ENCODE peak calls at places on chromosome 21, in six cellular contexts. One of them, this sample, is unnamed. For H3K4me1, the result is how much of the 10 kb centered on the place peaks cover.

GRCh38 chr21:31205412-31205811 is 138.6 kb downstream of the TIAM1 start:
- DNase-seq in cardiac muscle cell: no peak
- DNase-seq in heart left ventricle: no peak
- DNase-seq in uterus: no peak
- DNase-seq in small intestine: no peak
- DNase-seq in OCI-LY7: no peak
- DNase-seq in this sample: no peak

GRCh38 chr21:23861908-23862504 is 1745.3 kb downstream of the MRPL39 start:
- DNase-seq in heart left ventricle: no peak
- DNase-seq in cardiac muscle cell: no peak
- DNase-seq in OCI-LY7: no peak
- DNase-seq in small intestine: no peak
- DNase-seq in uterus: no peak
- DNase-seq in this sample: no peak

GRCh38 chr21:16116798-16117197 is 387.0 kb downstream of the USP25 start:
- DNase-seq in heart left ventricle: no peak
- DNase-seq in OCI-LY7: no peak
- DNase-seq in small intestine: no peak
- DNase-seq in uterus: no peak
- DNase-seq in cardiac muscle cell: no peak
- DNase-seq in this sample: no peak

GRCh38 chr21:35575280-35575915 is 484.9 kb downstream of the SETD4 start:
- DNase-seq in OCI-LY7: no peak
- DNase-seq in cardiac muscle cell: no peak
- DNase-seq in small intestine: no peak
- DNase-seq in uterus: no peak
- DNase-seq in heart left ventricle: no peak
- DNase-seq in this sample: no peak

GRCh38 chr21:36749935-36750578 is 51.1 kb downstream of the SIM2 start:
- DNase-seq in uterus: no peak
- DNase-seq in heart left ventricle: no peak
- DNase-seq in cardiac muscle cell: peak
- DNase-seq in OCI-LY7: no peak
- DNase-seq in small intestine: no peak
- DNase-seq in this sample: no peak

GRCh38 chr21:44758781-44759627 is 42.6 kb downstream of the UBE2G2 start:
- DNase-seq in OCI-LY7: no peak
- DNase-seq in heart left ventricle: no peak
- DNase-seq in uterus: no peak
- DNase-seq in cardiac muscle cell: no peak
- DNase-seq in small intestine: no peak
- DNase-seq in this sample: no peak

GRCh38 chr21:27146268-27146667 is 179.4 kb upstream of the ADAMTS5 start:
- DNase-seq in OCI-LY7: no peak
- DNase-seq in cardiac muscle cell: no peak
- DNase-seq in uterus: no peak
- DNase-seq in small intestine: no peak
- DNase-seq in heart left ventricle: no peak
- DNase-seq in this sample: no peak

GRCh38 chr21:45289134-45289533 is 1.4 kb upstream of the POFUT2 start:
- DNase-seq in uterus: no peak
- DNase-seq in cardiac muscle cell: no peak
- DNase-seq in small intestine: no peak
- DNase-seq in OCI-LY7: no peak
- DNase-seq in heart left ventricle: no peak
- DNase-seq in this sample: no peak

GRCh38 chr21:21019681-21020080 is 21.5 kb downstream of the NCAM2 start:
- DNase-seq in OCI-LY7: no peak
- DNase-seq in small intestine: no peak
- DNase-seq in heart left ventricle: no peak
- DNase-seq in cardiac muscle cell: peak
- DNase-seq in uterus: no peak
- DNase-seq in this sample: no peak

GRCh38 chr21:34129971-34130597 is 56.7 kb downstream of the MRPS6 start:
- DNase-seq in cardiac muscle cell: peak
- DNase-seq in uterus: no peak
- DNase-seq in small intestine: no peak
- DNase-seq in heart left ventricle: no peak
- DNase-seq in OCI-LY7: peak
- DNase-seq in this sample: no peak

GRCh38 chr21:45187646-45188045 is 100.0 kb downstream of the POFUT2 start:
- DNase-seq in OCI-LY7: peak
- DNase-seq in uterus: no peak
- DNase-seq in cardiac muscle cell: no peak
- DNase-seq in small intestine: no peak
- DNase-seq in heart left ventricle: no peak
- DNase-seq in this sample: no peak

GRCh38 chr21:26572668-26573381 is at the start of gene CYYR1:
- DNase-seq in OCI-LY7: no peak
- DNase-seq in cardiac muscle cell: peak
- DNase-seq in heart left ventricle: peak
- DNase-seq in small intestine: no peak
- DNase-seq in uterus: no peak
- DNase-seq in this sample: peak

GRCh38 chr21:34345091-34345871 is 18.5 kb upstream of the KCNE2 start:
- DNase-seq in OCI-LY7: no peak
- DNase-seq in cardiac muscle cell: no peak
- DNase-seq in small intestine: no peak
- DNase-seq in heart left ventricle: peak
- DNase-seq in uterus: no peak
- DNase-seq in this sample: no peak

GRCh38 chr21:15601390-15601789 is 128.4 kb upstream of the USP25 start:
- DNase-seq in heart left ventricle: no peak
- DNase-seq in cardiac muscle cell: no peak
- DNase-seq in small intestine: no peak
- DNase-seq in OCI-LY7: no peak
- DNase-seq in uterus: no peak
- DNase-seq in this sample: no peak

GRCh38 chr21:31714741-31715365 is 17.1 kb downstream of the SCAF4 start:
- DNase-seq in OCI-LY7: no peak
- DNase-seq in cardiac muscle cell: no peak
- DNase-seq in heart left ventricle: no peak
- DNase-seq in uterus: no peak
- DNase-seq in small intestine: no peak
- DNase-seq in this sample: no peak

GRCh38 chr21:45496151-45496967 is 45.9 kb downstream of the SLC19A1 start:
- DNase-seq in OCI-LY7: no peak
- DNase-seq in small intestine: no peak
- DNase-seq in heart left ventricle: no peak
- DNase-seq in uterus: no peak
- DNase-seq in cardiac muscle cell: no peak
- DNase-seq in this sample: peak

GRCh38 chr21:33682992-33683627 is 40.8 kb downstream of the ITSN1 start:
- DNase-seq in small intestine: no peak
- DNase-seq in OCI-LY7: no peak
- DNase-seq in cardiac muscle cell: peak
- DNase-seq in uterus: no peak
- DNase-seq in heart left ventricle: no peak
- DNase-seq in this sample: no peak

GRCh38 chr21:41836166-41837015 is 42.8 kb downstream of the PRDM15 start:
- DNase-seq in cardiac muscle cell: no peak
- DNase-seq in small intestine: no peak
- DNase-seq in uterus: no peak
- DNase-seq in heart left ventricle: no peak
- DNase-seq in OCI-LY7: peak
- DNase-seq in this sample: no peak

GRCh38 chr21:44853601-44854390 is 19.7 kb downstream of the PTTG1IP start:
- DNase-seq in uterus: no peak
- DNase-seq in small intestine: peak
- DNase-seq in OCI-LY7: no peak
- DNase-seq in heart left ventricle: peak
- DNase-seq in cardiac muscle cell: no peak
- DNase-seq in this sample: no peak

DNA sequence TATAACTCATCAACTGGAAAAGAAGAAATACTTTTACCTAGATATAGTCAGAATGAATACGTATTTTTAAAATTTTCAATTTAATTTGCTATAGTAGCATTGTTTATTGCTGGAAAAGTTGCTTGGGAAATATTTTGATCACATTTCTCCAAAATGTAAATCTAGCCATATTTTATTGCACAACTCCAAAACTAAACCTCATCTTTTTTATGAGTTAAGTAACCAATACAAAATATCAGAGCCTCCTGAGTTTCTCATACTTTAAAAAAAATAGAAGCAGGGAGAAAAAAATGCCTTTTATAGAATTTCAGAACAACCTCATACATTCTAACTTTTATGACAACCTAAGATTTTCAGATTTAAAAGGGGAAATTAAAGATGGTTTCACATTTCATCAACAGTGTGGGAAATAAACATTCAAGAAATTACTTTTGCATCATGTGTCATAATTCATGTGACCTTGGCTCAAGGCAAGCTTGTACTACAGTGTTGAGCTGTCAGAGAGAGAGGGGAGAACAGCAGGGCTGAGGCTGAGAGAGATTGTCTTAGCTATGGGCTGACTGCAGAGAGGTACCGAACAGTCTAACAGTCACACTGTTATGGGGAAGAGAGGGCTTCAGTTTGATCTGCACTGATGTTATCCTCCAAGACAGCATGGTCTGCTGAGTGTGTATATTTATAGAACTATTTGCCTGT is 519.0 kb downstream of the LTN1 start:
- DNase-seq in heart left ventricle: no peak
- DNase-seq in OCI-LY7: no peak
- DNase-seq in uterus: no peak
- DNase-seq in small intestine: no peak
- DNase-seq in cardiac muscle cell: peak
- DNase-seq in this sample: no peak
- H3K27ac ChIP-seq in heart left ventricle: no peak
- H3K27ac ChIP-seq in OCI-LY7: no peak
- H3K27ac ChIP-seq in uterus: peak
- H3K27ac ChIP-seq in small intestine: no peak
- H3K27ac ChIP-seq in cardiac muscle cell: no peak
- H3K27ac ChIP-seq in this sample: no peak

GRCh38 chr21:25509862-25510261 is 97.4 kb downstream of the MRPL39 start:
- DNase-seq in small intestine: no peak
- DNase-seq in OCI-LY7: no peak
- DNase-seq in uterus: no peak
- DNase-seq in cardiac muscle cell: no peak
- DNase-seq in heart left ventricle: no peak
- DNase-seq in this sample: no peak
- H3K4me3 ChIP-seq in small intestine: no peak
- H3K4me3 ChIP-seq in OCI-LY7: no peak
- H3K4me3 ChIP-seq in uterus: no peak
- H3K4me3 ChIP-seq in cardiac muscle cell: no peak
- H3K4me3 ChIP-seq in heart left ventricle: no peak
- H3K4me3 ChIP-seq in this sample: no peak

GRCh38 chr21:38315155-38315554 is 58.4 kb downstream of the KCNJ15 start:
- DNase-seq in heart left ventricle: no peak
- DNase-seq in cardiac muscle cell: no peak
- DNase-seq in uterus: no peak
- DNase-seq in OCI-LY7: no peak
- DNase-seq in small intestine: no peak
- DNase-seq in this sample: no peak
- H3K4me1 ChIP-seq in heart left ventricle: under half
- H3K4me1 ChIP-seq in cardiac muscle cell: under half
- H3K4me1 ChIP-seq in uterus: under half
- H3K4me1 ChIP-seq in OCI-LY7: under half
- H3K4me1 ChIP-seq in small intestine: under half
- H3K4me1 ChIP-seq in this sample: under half

GRCh38 chr21:43707462-43707861 is 11.5 kb upstream of the PDXK start:
- DNase-seq in uterus: no peak
- DNase-seq in cardiac muscle cell: no peak
- DNase-seq in small intestine: no peak
- DNase-seq in heart left ventricle: no peak
- DNase-seq in OCI-LY7: no peak
- DNase-seq in this sample: peak
- H3K27ac ChIP-seq in uterus: no peak
- H3K27ac ChIP-seq in cardiac muscle cell: no peak
- H3K27ac ChIP-seq in small intestine: no peak
- H3K27ac ChIP-seq in heart left ventricle: no peak
- H3K27ac ChIP-seq in OCI-LY7: no peak
- H3K27ac ChIP-seq in this sample: no peak

DNA sequence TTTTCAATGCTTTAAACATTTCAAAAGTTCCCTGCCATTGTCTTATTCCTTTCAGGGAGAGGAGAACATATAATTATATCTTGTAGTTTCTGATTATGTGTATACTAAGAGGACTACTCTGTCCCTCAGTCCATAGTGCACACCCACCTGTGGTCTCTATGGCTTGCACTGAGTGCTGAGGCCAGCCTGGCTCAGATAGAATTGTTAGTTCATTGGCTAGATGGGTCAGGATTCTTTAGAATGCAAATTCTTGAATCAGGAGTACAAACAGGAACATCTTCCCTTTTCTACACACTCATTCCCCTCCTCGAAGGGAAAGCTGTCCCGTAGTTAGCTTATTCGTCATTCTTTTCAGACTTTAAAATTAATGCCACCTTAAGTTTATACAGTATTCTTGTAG is 8.2 kb downstream of the BACH1 start:
- DNase-seq in uterus: no peak
- DNase-seq in cardiac muscle cell: no peak
- DNase-seq in OCI-LY7: no peak
- DNase-seq in small intestine: no peak
- DNase-seq in heart left ventricle: no peak
- DNase-seq in this sample: no peak
- H3K4me3 ChIP-seq in uterus: no peak
- H3K4me3 ChIP-seq in cardiac muscle cell: no peak
- H3K4me3 ChIP-seq in OCI-LY7: no peak
- H3K4me3 ChIP-seq in small intestine: no peak
- H3K4me3 ChIP-seq in heart left ventricle: no peak
- H3K4me3 ChIP-seq in this sample: no peak